ENCODE peak calls at places on chromosomes 6 and 20, in ten cellular contexts. I, Z, D, B, O, J, U, P, F and A are unnamed samples.
A peak's percentile ranks its signal among the peaks of the same experiment; 100 is the strongest.

GRCh38 chr6:31784270-31784925 is 7.3 kb upstream of the VWA7 start:
- DNase-seq in I (no peak), Z (no peak), D (no peak), B (no peak), O (no peak), J (no peak), U (no peak), P (no peak), F (no peak), A (no peak)

GRCh38 chr6:170207586-170207985 is 83.3 kb downstream of the DLL1 start:
- DNase-seq in I (no peak), Z (no peak), D (no peak), B (no peak), O (no peak), J (no peak), U (no peak), P (no peak), F (peak; percentile 31), A (no peak)

GRCh38 chr6:159056432-159056831 is 11.6 kb upstream of the TAGAP start:
- DNase-seq in I (no peak), Z (no peak), D (no peak), B (no peak), O (no peak), J (no peak), U (no peak), P (no peak), F (no peak), A (no peak)

GRCh38 chr6:13011612-13012146 is 295.1 kb downstream of the PHACTR1 start:
- DNase-seq in I (no peak), Z (no peak), D (no peak), B (no peak), O (no peak), J (no peak), U (no peak), P (no peak), F (no peak), A (no peak)

GRCh38 chr6:137804647-137805046 is 62.4 kb upstream of the TNFAIP3 start:
- DNase-seq in I (no peak), Z (no peak), D (peak; percentile 79), B (no peak), O (no peak), J (no peak), U (no peak), P (no peak), F (no peak), A (peak; percentile 84)

GRCh38 chr20:48273843-48274242 is 488.6 kb upstream of the SULF2 start:
- DNase-seq in I (no peak), Z (no peak), D (no peak), B (no peak), O (no peak), J (no peak), U (no peak), P (no peak), F (peak; percentile 35), A (no peak)

GRCh38 chr6:132209351-132209750 is 191.9 kb downstream of the MOXD1 start:
- DNase-seq in I (peak; percentile 12), Z (no peak), D (no peak), B (no peak), O (no peak), J (no peak), U (no peak), P (no peak), F (no peak), A (no peak)

GRCh38 chr6:111718990-111719389 is 113.3 kb upstream of the TRAF3IP2 start:
- DNase-seq in I (no peak), Z (no peak), D (peak; percentile 28), B (no peak), O (no peak), J (no peak), U (no peak), P (no peak), F (no peak), A (peak; percentile 31)

GRCh38 chr6:107458687-107459282 is 579 bp downstream of the PDSS2 start:
- DNase-seq in I (no peak), Z (no peak), D (peak; percentile 13), B (peak; percentile 2), O (peak; percentile 27), J (no peak), U (peak; percentile 20), P (peak; percentile 47), F (no peak), A (peak; percentile 34)

GRCh38 chr6:7587631-7588100 is 2.3 kb upstream of the SNRNP48 start:
- DNase-seq in I (no peak), Z (no peak), D (no peak), B (no peak), O (peak; percentile 38), J (no peak), U (no peak), P (no peak), F (no peak), A (peak; percentile 14)

GRCh38 chr6:34243901-34244884 is 4.6 kb downstream of the SMIM29 start:
- DNase-seq in I (peak; percentile 79), Z (peak; percentile 67), D (peak; percentile 90), B (no peak), O (peak; percentile 96), J (no peak), U (peak; percentile 52), P (peak; percentile 71), F (peak; percentile 74), A (peak; percentile 87)

GRCh38 chr6:882084-882598 is 189.2 kb upstream of the EXOC2 start:
- DNase-seq in I (no peak), Z (no peak), D (no peak), B (no peak), O (no peak), J (no peak), U (no peak), P (no peak), F (no peak), A (no peak)

GRCh38 chr6:34358389-34358906 is 34.0 kb downstream of the NUDT3 start:
- DNase-seq in I (no peak), Z (peak; percentile 75), D (peak; percentile 83), B (no peak), O (peak; percentile 34), J (no peak), U (no peak), P (no peak), F (no peak), A (peak; percentile 57)

GRCh38 chr6:148249160-148249559 is 93.5 kb upstream of the SASH1 start:
- DNase-seq in I (no peak), Z (no peak), D (no peak), B (no peak), O (no peak), J (no peak), U (no peak), P (no peak), F (no peak), A (no peak)

GRCh38 chr20:42027746-42028268 is 409.6 kb upstream of the CHD6 start:
- DNase-seq in I (no peak), Z (peak; percentile 29), D (no peak), B (no peak), O (no peak), J (no peak), U (no peak), P (no peak), F (no peak), A (no peak)

GRCh38 chr20:32089637-32090330 is 19.7 kb upstream of the TM9SF4 start:
- DNase-seq in I (no peak), Z (peak; percentile 32), D (no peak), B (no peak), O (no peak), J (peak; percentile 50), U (no peak), P (peak; percentile 91), F (peak; percentile 85), A (no peak)

GRCh38 chr6:106586815-106587214 is 42.5 kb downstream of the RTN4IP1 start:
- DNase-seq in I (no peak), Z (no peak), D (no peak), B (no peak), O (peak; percentile 15), J (no peak), U (no peak), P (no peak), F (no peak), A (no peak)

GRCh38 chr20:25081065-25081729 is 744 bp downstream of the VSX1 start:
- DNase-seq in I (no peak), Z (peak; percentile 30), D (no peak), B (no peak), O (no peak), J (no peak), U (no peak), P (peak; percentile 94), F (peak; percentile 93), A (peak; percentile 12)

GRCh38 chr20:61385316-61385715 is 133.3 kb downstream of the CDH4 start:
- DNase-seq in I (no peak), Z (peak; percentile 86), D (no peak), B (no peak), O (no peak), J (no peak), U (no peak), P (no peak), F (no peak), A (no peak)
- H3K4me3 ChIP-seq in I (no peak overlapping the region), Z (no peak overlapping the region), D (no peak overlapping the region), B (no peak overlapping the region), O (no peak overlapping the region), J (no peak overlapping the region), U (no peak overlapping the region), P (no peak overlapping the region), F (no peak overlapping the region), A (no peak overlapping the region)

DNA sequence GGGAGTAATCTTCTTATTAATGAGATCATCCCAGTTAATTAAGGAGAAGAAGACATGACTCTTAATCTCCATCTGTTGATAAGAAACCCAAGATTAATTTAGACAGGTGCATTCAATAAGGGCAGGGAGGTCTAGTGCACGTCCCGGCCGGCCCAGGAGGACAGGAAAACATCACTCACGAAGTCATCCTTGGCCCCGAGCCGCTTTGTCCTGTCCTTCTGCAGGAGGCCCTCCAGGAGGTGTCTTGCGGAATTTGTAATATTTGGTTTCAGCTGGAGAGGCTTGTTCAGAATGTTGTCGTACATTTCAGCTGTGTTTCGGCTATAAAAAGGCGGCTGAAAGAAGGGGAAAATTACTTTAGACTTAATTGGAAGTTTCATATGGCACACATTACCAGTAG is 118.4 kb upstream of the SLC2A12 start:
- DNase-seq in I (no peak), Z (no peak), D (peak; percentile 20), B (no peak), O (peak; percentile 58), J (no peak), U (no peak), P (no peak), F (no peak), A (peak; percentile 60)
- H3K4me3 ChIP-seq in I (peak overlapping the region; percentile 79), Z (no peak overlapping the region), D (no peak overlapping the region), B (no peak overlapping the region), O (peak overlapping the region; percentile 76), J (no peak overlapping the region), U (peak overlapping the region; percentile 66), P (no peak overlapping the region), F (no peak overlapping the region), A (peak overlapping the region; percentile 66)

GRCh38 chr6:120682145-120682544 is 652.1 kb downstream of the TBC1D32 start:
- DNase-seq in I (no peak), Z (no peak), D (no peak), B (no peak), O (no peak), J (no peak), U (no peak), P (no peak), F (no peak), A (no peak)
- H3K4me3 ChIP-seq in I (no peak overlapping the region), Z (no peak overlapping the region), D (no peak overlapping the region), B (no peak overlapping the region), O (no peak overlapping the region), J (no peak overlapping the region), U (no peak overlapping the region), P (no peak overlapping the region), F (no peak overlapping the region), A (no peak overlapping the region)

DNA sequence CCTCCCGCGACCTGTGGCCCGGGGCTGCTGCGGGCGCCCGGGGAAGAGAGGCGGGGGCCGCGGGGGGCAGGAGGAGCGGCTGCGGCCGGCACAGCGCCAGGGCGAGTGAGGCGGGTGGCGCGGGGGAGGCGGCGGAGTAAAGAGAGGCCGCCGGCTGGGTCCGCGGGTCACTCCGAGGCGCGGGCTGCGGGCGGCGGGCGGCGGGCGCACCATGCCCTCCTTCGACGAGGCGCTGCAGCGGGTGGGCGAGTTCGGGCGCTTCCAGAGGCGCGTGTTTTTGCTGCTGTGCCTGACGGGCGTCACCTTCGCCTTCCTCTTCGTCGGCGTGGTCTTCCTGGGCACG is at the start of gene SLC22A3:
- DNase-seq in I (no peak), Z (no peak), D (no peak), B (no peak), O (peak; percentile 9), J (no peak), U (peak; percentile 45), P (peak; percentile 56), F (peak; percentile 77), A (no peak)
- H3K4me3 ChIP-seq in I (peak within 1 kb of the TSS; percentile 64), Z (no peak within 1 kb of the TSS), D (peak within 1 kb of the TSS; percentile 57), B (peak within 1 kb of the TSS; percentile 12), O (peak within 1 kb of the TSS; percentile 64), J (peak within 1 kb of the TSS; percentile 52), U (peak within 1 kb of the TSS; percentile 52), P (peak within 1 kb of the TSS; percentile 82), F (peak within 1 kb of the TSS; percentile 80), A (peak within 1 kb of the TSS; percentile 61)